ENCODE peak calls at places on chromosomes 3 and 15, in seven cellular contexts. B is Caco-2, G is GM10248, J is astrocyte of the cerebellum, A is prostate gland, K is NCI-H1105 treated with DMSO at 0.1 percent for 48 hours, Y is AG20443. I is an unnamed sample.

GRCh38 chr3:184314700-184315505 is 497 bp downstream of the EIF4G1 start:
- DNase-seq in B (peak), G (peak), J (no peak), A (peak), K (peak), Y (peak), I (no peak)

GRCh38 chr15:78715930-78716329 is 74.9 kb upstream of the CHRNB4 start:
- DNase-seq in B (no peak), G (no peak), J (no peak), A (no peak), K (no peak), Y (no peak), I (no peak)

GRCh38 chr15:85379403-85380131 is 836 bp upstream of the AKAP13 start:
- DNase-seq in B (no peak), G (no peak), J (no peak), A (peak), K (no peak), Y (peak), I (no peak)

GRCh38 chr3:27253831-27254230 is 115.4 kb downstream of the NEK10 start:
- DNase-seq in B (peak), G (peak), J (peak), A (peak), K (peak), Y (peak), I (peak)

GRCh38 chr3:170848294-170848917 is 21.6 kb downstream of the RPL22L1 start:
- DNase-seq in B (no peak), G (no peak), J (no peak), A (no peak), K (peak), Y (peak), I (no peak)

GRCh38 chr3:9846231-9846630 is 2.4 kb upstream of the RPUSD3 start:
- DNase-seq in B (no peak), G (no peak), J (no peak), A (no peak), K (no peak), Y (no peak), I (no peak)

GRCh38 chr15:53160092-53160704 is 370.1 kb upstream of the ONECUT1 start:
- DNase-seq in B (no peak), G (no peak), J (no peak), A (no peak), K (no peak), Y (no peak), I (no peak)

GRCh38 chr3:113898892-113899291 is 48.9 kb upstream of the ZDHHC23 start:
- DNase-seq in B (no peak), G (no peak), J (no peak), A (no peak), K (no peak), Y (peak), I (no peak)

GRCh38 chr3:172595648-172596393 is 72.6 kb upstream of the TNFSF10 start:
- DNase-seq in B (no peak), G (peak), J (peak), A (peak), K (no peak), Y (peak), I (no peak)

GRCh38 chr15:91223902-91224301 is 123.8 kb downstream of the SV2B start:
- DNase-seq in B (no peak), G (no peak), J (no peak), A (no peak), K (no peak), Y (no peak), I (no peak)

GRCh38 chr3:150345021-150345538 is 63.0 kb upstream of the TSC22D2 start:
- DNase-seq in B (peak), G (no peak), J (no peak), A (peak), K (no peak), Y (no peak), I (peak)

GRCh38 chr15:60580650-60581415 is 101.9 kb upstream of the ICE2 start:
- DNase-seq in B (peak), G (no peak), J (peak), A (no peak), K (no peak), Y (no peak), I (no peak)

GRCh38 chr3:122938756-122939425 is 88.7 kb downstream of the SEMA5B start:
- DNase-seq in B (no peak), G (no peak), J (no peak), A (no peak), K (no peak), Y (no peak), I (no peak)

GRCh38 chr15:51022206-51022605 is 72.5 kb downstream of the TNFAIP8L3 start:
- DNase-seq in B (no peak), G (no peak), J (no peak), A (no peak), K (no peak), Y (no peak), I (no peak)

GRCh38 chr15:32952901-32953889 is 235.4 kb downstream of the GREM1 start:
- DNase-seq in B (no peak), G (no peak), J (peak), A (no peak), K (no peak), Y (no peak), I (no peak)

GRCh38 chr3:89525597-89525996 is 418.2 kb downstream of the EPHA3 start:
- DNase-seq in B (no peak), G (no peak), J (no peak), A (no peak), K (no peak), Y (no peak), I (no peak)

GRCh38 chr15:31396881-31397560 is 70.4 kb downstream of the KLF13 start:
- DNase-seq in B (peak), G (peak), J (no peak), A (peak), K (peak), Y (peak), I (peak)

GRCh38 chr3:123314409-123315270 is 112.9 kb downstream of the SEC22A start:
- DNase-seq in B (no peak), G (no peak), J (no peak), A (no peak), K (peak), Y (no peak), I (no peak)

GRCh38 chr15:40775740-40776536 is 6.2 kb downstream of the C15orf62 start:
- DNase-seq in B (no peak), G (no peak), J (no peak), A (no peak), K (no peak), Y (no peak), I (no peak)

GRCh38 chr3:49092948-49093852 is 671 bp downstream of the QRICH1 start:
- DNase-seq in B (peak), G (peak), J (peak), A (peak), K (peak), Y (peak), I (peak)

GRCh38 chr15:34582461-34583357 is 742 bp downstream of the GOLGA8B start:
- DNase-seq in B (no peak), G (peak), J (no peak), A (no peak), K (no peak), Y (peak), I (peak)